ENCODE peak calls at places on chromosome 22, in five cellular contexts. P is effector memory CD8-positive, alpha-beta T cell; V is activated T-helper 17 cell treated with anti-CD3 and anti-CD28 coated beads, Interleukin-2, amount 50 U/mL, for 72 hours; U is right cardiac atrium; Y is Right ventricle myocardium inferior. M is an unnamed sample.
A peak's percentile ranks its signal among the peaks of the same experiment; 100 is the strongest.

GRCh38 chr22:40857309-40857851 is 432 bp downstream of the XPNPEP3 start:
- ATAC-seq in P (no peak), V (no peak), U (no peak), Y (no peak), M (no peak)

GRCh38 chr22:37492428-37493344 is 6.5 kb upstream of the MFNG start:
- ATAC-seq in P (peak; percentile 75), V (peak; percentile 82), U (no peak), Y (no peak), M (no peak)

GRCh38 chr22:19750666-19751490 is 9.7 kb upstream of the TBX1 start:
- ATAC-seq in P (no peak), V (no peak), U (no peak), Y (no peak), M (no peak)

GRCh38 chr22:28837640-28838039 is 37.3 kb upstream of the XBP1 start:
- ATAC-seq in P (no peak), V (no peak), U (no peak), Y (no peak), M (no peak)

GRCh38 chr22:45548991-45549736 is 46.5 kb downstream of the FBLN1 start:
- ATAC-seq in P (no peak), V (no peak), U (peak; percentile 19), Y (no peak), M (peak; percentile 83)

GRCh38 chr22:30397656-30398635 is 1.1 kb downstream of the SEC14L2 start:
- ATAC-seq in P (no peak), V (no peak), U (peak; percentile 7), Y (no peak), M (peak; percentile 30)

GRCh38 chr22:33811686-33812085 is 108.6 kb downstream of the LARGE1 start:
- ATAC-seq in P (no peak), V (no peak), U (peak; percentile 84), Y (peak; percentile 84), M (peak; percentile 92)

GRCh38 chr22:37918580-37919274 is 12.6 kb downstream of the MICALL1 start:
- ATAC-seq in P (no peak), V (no peak), U (no peak), Y (peak; percentile 15), M (no peak)

GRCh38 chr22:23401910-23402274 is 178.2 kb downstream of the IGLL1 start:
- ATAC-seq in P (no peak), V (no peak), U (no peak), Y (no peak), M (no peak)

GRCh38 chr22:41487037-41487963 is 18.4 kb downstream of the ACO2 start:
- ATAC-seq in P (no peak), V (no peak), U (no peak), Y (no peak), M (peak; percentile 88)

GRCh38 chr22:39946571-39947407 is 13.4 kb upstream of the TMA7B start:
- ATAC-seq in P (no peak), V (no peak), U (peak; percentile 32), Y (no peak), M (no peak)

GRCh38 chr22:37465721-37466120 is 20.5 kb downstream of the MFNG start:
- ATAC-seq in P (no peak), V (no peak), U (no peak), Y (no peak), M (no peak)

GRCh38 chr22:20922141-20922751 is 5.0 kb downstream of the CRKL start:
- ATAC-seq in P (no peak), V (no peak), U (no peak), Y (no peak), M (no peak)

GRCh38 chr22:49807129-49807528 is 20.5 kb downstream of the BRD1 start:
- ATAC-seq in P (no peak), V (no peak), U (no peak), Y (no peak), M (no peak)